ENCODE peak calls at places on chromosomes 11 and 22, in seven cellular contexts. X is RWPE1; H is activated CD8-positive, alpha-beta T cell treated with anti-CD3 and anti-CD28 coated beads for 36 hours; O is activated T-helper 1 cell treated with Interleukin-2 at 50 U/mL for 16 hours; M is stimulated activated CD8-positive, alpha-beta memory T cell treated with anti-CD3 and anti-CD28 coated beads, Interleukin-2, amount 100 ng/mL, for 48 hours; K is neural progenitor cell; G is NB4. W is an unnamed sample.

GRCh38 chr11:130979386-130979972 is 63.2 kb upstream of the SNX19 start:
- DNase-seq in M (no peak), H (no peak), X (peak), G (peak), K (peak), O (no peak), W (peak)

GRCh38 chr11:10263929-10264328 is 30.1 kb downstream of the SBF2 start:
- DNase-seq in M (no peak), G (no peak), H (no peak), K (no peak), O (no peak), X (no peak), W (no peak)

GRCh38 chr11:123301696-123302400 is 106.8 kb upstream of the CLMP start:
- DNase-seq in M (peak), G (peak), K (peak), X (peak), O (peak), H (peak), W (peak)

GRCh38 chr22:49913026-49913425 is 5.2 kb downstream of the ALG12 start:
- DNase-seq in O (no peak), H (no peak), X (no peak), M (no peak), G (no peak), K (no peak), W (no peak)

GRCh38 chr22:29710922-29711593 is 8.7 kb upstream of the CABP7 start:
- DNase-seq in H (no peak), K (no peak), X (no peak), O (no peak), G (no peak), M (no peak), W (peak)

GRCh38 chr22:38924197-38924952 is 33.0 kb upstream of the APOBEC3A start:
- DNase-seq in H (no peak), K (no peak), X (peak), G (no peak), M (no peak), O (no peak), W (peak)

GRCh38 chr11:14519692-14520085 is 497 bp downstream of the PSMA1 start:
- DNase-seq in O (no peak), K (no peak), X (peak), M (no peak), G (no peak), H (peak), W (no peak)

GRCh38 chr11:62922653-62923371 is 1.6 kb upstream of the CHRM1 start:
- DNase-seq in G (peak), H (peak), O (no peak), M (no peak), X (no peak), K (peak), W (peak)

GRCh38 chr11:12525466-12526055 is 148.2 kb downstream of the PARVA start:
- DNase-seq in K (no peak), H (no peak), O (no peak), X (no peak), G (no peak), M (no peak), W (no peak)

GRCh38 chr11:133726576-133726975 is 118.7 kb downstream of the SPATA19 start:
- DNase-seq in X (no peak), M (no peak), O (no peak), G (no peak), K (no peak), H (no peak), W (no peak)

GRCh38 chr22:20979243-20979809 is 2.8 kb upstream of the LZTR1 start:
- DNase-seq in X (no peak), K (peak), H (peak), M (peak), G (no peak), O (peak), W (peak)

GRCh38 chr11:135022430-135022829 is 610.4 kb upstream of the B3GAT1 start:
- DNase-seq in O (no peak), M (no peak), X (no peak), G (no peak), K (no peak), H (no peak), W (no peak)

GRCh38 chr11:62435741-62436485 is 17.1 kb downstream of the SCGB1A1 start:
- DNase-seq in K (no peak), H (no peak), O (no peak), M (no peak), G (no peak), X (no peak), W (no peak)

GRCh38 chr22:50191041-50191740 is 5.5 kb downstream of the TRABD start:
- DNase-seq in K (no peak), H (peak), O (peak), M (peak), G (peak), X (no peak), W (peak)

GRCh38 chr11:28071305-28071704 is 36.7 kb downstream of the KIF18A start:
- DNase-seq in O (no peak), X (no peak), K (no peak), M (no peak), G (no peak), H (no peak), W (no peak)

GRCh38 chr11:3905080-3905953 is 49.9 kb downstream of the STIM1 start:
- DNase-seq in H (peak), X (peak), K (peak), G (peak), M (peak), O (peak), W (no peak)

GRCh38 chr11:2383823-2384722 is 7.0 kb downstream of the CD81 start:
- DNase-seq in X (peak), H (no peak), M (no peak), G (no peak), O (no peak), K (no peak), W (no peak)

GRCh38 chr11:126231725-126232459 is 20.3 kb downstream of the FAM118B start:
- DNase-seq in G (no peak), K (no peak), M (no peak), O (no peak), H (no peak), X (no peak), W (peak)

GRCh38 chr11:67505605-67506396 is 638 bp upstream of the PITPNM1 start:
- DNase-seq in H (peak), G (peak), X (peak), M (peak), K (peak), O (peak), W (peak)

GRCh38 chr11:12981879-12982531 is 27.1 kb upstream of the RASSF10 start:
- DNase-seq in X (no peak), M (no peak), O (no peak), G (no peak), H (no peak), K (no peak), W (no peak)

GRCh38 chr11:4881860-4882500 is at the start of gene OR51T1:
- DNase-seq in M (no peak), H (no peak), O (no peak), K (no peak), G (no peak), X (no peak), W (no peak)

GRCh38 chr22:22322792-22323191 is 78.2 kb downstream of the VPREB1 start:
- DNase-seq in K (no peak), O (no peak), X (no peak), H (no peak), G (no peak), M (no peak), W (no peak)

GRCh38 chr11:75245356-75246005 is 4.9 kb downstream of the TPBGL start:
- DNase-seq in O (no peak), M (no peak), H (no peak), G (no peak), X (no peak), K (peak), W (no peak)

GRCh38 chr11:117686711-117687110 is 110.3 kb downstream of the DSCAML1 start:
- DNase-seq in M (no peak), K (no peak), X (no peak), H (no peak), G (no peak), O (no peak), W (no peak)

GRCh38 chr11:129115652-129116585 is 76.2 kb downstream of the ARHGAP32 start:
- DNase-seq in O (no peak), K (no peak), M (no peak), X (peak), G (no peak), H (no peak), W (peak)

GRCh38 chr11:43933608-43934358 is 8.7 kb upstream of the C11orf96 start:
- DNase-seq in G (no peak), K (peak), X (no peak), O (no peak), H (no peak), M (no peak), W (no peak)

GRCh38 chr11:45026835-45027234 is 76.2 kb upstream of the TP53I11 start:
- DNase-seq in G (no peak), X (no peak), M (no peak), O (no peak), H (no peak), K (no peak), W (no peak)

GRCh38 chr11:6608726-6609501 is 3.1 kb downstream of the TAF10 start:
- DNase-seq in X (no peak), K (no peak), H (no peak), G (no peak), O (no peak), M (no peak), W (no peak)

GRCh38 chr11:70398834-70399680 is 728 bp downstream of the CTTN start:
- DNase-seq in H (peak), O (no peak), X (peak), M (no peak), G (peak), K (no peak), W (no peak)

GRCh38 chr11:64846998-64847666 is 2.7 kb upstream of the CDC42BPG start:
- DNase-seq in X (peak), M (peak), H (peak), G (peak), K (peak), O (peak), W (peak)

GRCh38 chr11:78160557-78160956 is 21.1 kb upstream of the ALG8 start:
- DNase-seq in X (no peak), H (no peak), K (no peak), M (no peak), O (no peak), G (no peak), W (no peak)

W was measured in dermis blood vessel endothelial cell.